ENCODE peak calls at places on chromosome 6, in four cellular contexts. K is GM12878, F is breast epithelium, J is HCT116. B is an unnamed sample. For H3K4me1, the result is how much of the 10 kb centered on the place peaks cover.

GRCh38 chr6:160462551-160463109 is 114.5 kb downstream of the SLC22A3 start:
- DNase-seq in K (peak), F (no peak), J (no peak), B (peak)

GRCh38 chr6:84877515-84878210 is 113.3 kb upstream of the TBX18 start:
- DNase-seq in K (no peak), F (no peak), J (no peak), B (no peak)

GRCh38 chr6:169099411-169100202 is 154.0 kb downstream of the THBS2 start:
- DNase-seq in K (no peak), F (no peak), J (peak), B (no peak)

GRCh38 chr6:29603456-29603855 is 18.5 kb downstream of the OR2H2 start:
- DNase-seq in K (no peak), F (no peak), J (no peak), B (no peak)

GRCh38 chr6:127971945-127972391 is 71.1 kb upstream of the THEMIS start:
- DNase-seq in K (no peak), F (no peak), J (no peak), B (no peak)

GRCh38 chr6:157637941-157638340 is 185.1 kb upstream of the SNX9 start:
- DNase-seq in K (no peak), F (no peak), J (no peak), B (no peak)

GRCh38 chr6:3286641-3287171 is 28.0 kb downstream of the PSMG4 start:
- DNase-seq in K (no peak), F (peak), J (no peak), B (peak)

GRCh38 chr6:70599187-70599586 is 32.5 kb downstream of the SDHAF4 start:
- DNase-seq in K (no peak), F (no peak), J (no peak), B (no peak)

GRCh38 chr6:157323924-157324276 is 581 bp upstream of the TMEM242 start:
- DNase-seq in K (no peak), F (peak), J (peak), B (peak)

GRCh38 chr6:20569000-20569610 is 34.8 kb downstream of the CDKAL1 start:
- DNase-seq in K (no peak), F (no peak), J (no peak), B (no peak)

GRCh38 chr6:111503194-111503593 is 20.2 kb upstream of the REV3L start:
- DNase-seq in K (no peak), F (no peak), J (no peak), B (no peak)

GRCh38 chr6:68559052-68559451 is 76.0 kb upstream of the ADGRB3 start:
- DNase-seq in K (no peak), F (no peak), J (no peak), B (no peak)

GRCh38 chr6:167819640-167820039 is 7.1 kb upstream of the AFDN start:
- DNase-seq in K (no peak), F (no peak), J (no peak), B (no peak)

GRCh38 chr6:138689849-138690248 is 83.7 kb upstream of the CCDC28A start:
- DNase-seq in K (no peak), F (no peak), J (no peak), B (no peak)

GRCh38 chr6:138692978-138693909 is 80.3 kb upstream of the CCDC28A start:
- DNase-seq in K (no peak), F (peak), J (peak), B (peak)

GRCh38 chr6:138691595-138692057 is 81.9 kb upstream of the CCDC28A start:
- DNase-seq in K (no peak), F (no peak), J (peak), B (no peak)

GRCh38 chr6:138690975-138691594 is 82.5 kb upstream of the CCDC28A start:
- DNase-seq in K (no peak), F (no peak), J (no peak), B (no peak)

DNA sequence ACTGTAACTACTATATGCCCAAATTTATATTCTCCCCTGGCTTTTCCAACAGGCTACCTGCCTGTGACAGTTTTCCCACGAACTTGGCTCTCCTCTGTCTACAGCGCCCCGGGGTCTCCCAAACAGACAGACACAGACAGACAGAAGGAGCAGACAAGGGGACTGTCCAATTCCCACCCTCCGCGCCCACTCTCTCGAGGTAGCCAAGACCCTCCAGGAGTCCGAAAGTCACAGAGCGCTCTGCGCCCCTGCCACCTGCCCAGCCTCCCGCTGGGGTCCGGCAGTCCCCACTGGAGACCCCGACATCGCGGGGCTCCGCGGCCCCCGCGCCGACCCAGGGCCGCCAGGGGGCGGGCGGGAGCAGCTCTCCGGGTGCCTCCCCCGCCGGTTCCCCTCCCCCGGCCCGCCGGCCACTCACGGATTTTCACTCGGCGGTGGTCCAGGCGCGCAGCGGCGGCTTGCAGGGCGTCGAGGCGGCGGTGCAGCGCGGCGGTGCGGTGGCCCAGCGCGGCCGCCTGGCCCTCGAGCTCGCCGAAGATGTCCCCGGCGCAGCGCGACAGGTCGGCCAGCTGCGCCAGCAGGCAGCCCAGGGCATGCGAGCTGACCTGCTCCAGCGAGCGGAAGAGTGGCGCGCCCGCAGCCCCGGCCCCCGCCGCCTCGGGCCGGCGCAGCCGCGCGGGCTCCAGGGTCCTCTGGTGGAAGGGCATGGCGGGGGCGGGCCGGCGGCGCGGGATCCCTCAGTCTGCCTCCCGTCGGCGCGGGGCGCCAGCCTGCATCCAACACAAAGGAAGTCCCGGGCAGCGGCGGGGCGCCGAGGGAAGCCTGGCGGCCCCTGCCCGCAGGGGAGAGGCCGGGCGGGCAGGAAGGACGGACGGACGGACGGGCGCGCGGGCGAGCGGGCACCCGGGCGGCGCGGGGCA is 81.3 kb upstream of the CCDC28A start:
- DNase-seq in K (no peak), F (peak), J (no peak), B (peak)
- H3K4me3 ChIP-seq in K (peak), F (peak), J (peak), B (peak)

GRCh38 chr6:115487331-115487730 is 573.4 kb downstream of the FRK start:
- DNase-seq in K (no peak), F (no peak), J (no peak), B (no peak)

DNA sequence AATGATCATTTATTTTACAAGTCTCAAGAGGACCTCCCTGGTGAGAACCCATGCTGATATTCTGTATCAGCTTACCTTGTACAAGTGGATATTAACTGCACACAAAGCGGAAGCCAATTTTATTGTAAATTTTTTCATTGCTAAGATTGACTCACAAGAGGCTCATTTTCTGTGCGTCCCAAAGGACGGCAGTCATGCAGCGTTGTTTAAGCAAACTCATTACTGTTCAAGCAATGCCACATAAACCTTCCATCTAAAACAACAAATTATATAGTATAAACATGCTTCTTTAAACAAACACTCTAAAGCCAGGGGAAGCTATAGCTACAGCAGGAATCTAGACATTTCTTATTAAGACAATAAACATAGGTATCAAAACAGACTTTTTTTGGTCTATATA is 575.3 kb downstream of the FRK start:
- DNase-seq in K (no peak), F (no peak), J (no peak), B (no peak)
- TF ChIP-seq POLR2AphosphoS5 in K (no peak), F (no peak), J (no peak), B (no peak)

GRCh38 chr6:16391451-16391912 is 153.1 kb downstream of the GMPR start:
- DNase-seq in K (no peak), F (no peak), J (no peak), B (no peak)
- H3K4me1 ChIP-seq in K (under half), F (under half), J (under half), B (under half)

GRCh38 chr6:35244551-35244950 is 15.0 kb upstream of the ZNF76 start:
- DNase-seq in K (no peak), F (no peak), J (no peak), B (no peak)

GRCh38 chr6:35248965-35249364 is 10.6 kb upstream of the ZNF76 start:
- DNase-seq in K (no peak), F (no peak), J (no peak), B (no peak)

GRCh38 chr6:35251949-35252348 is 7.6 kb upstream of the ZNF76 start:
- DNase-seq in K (no peak), F (no peak), J (no peak), B (no peak)

GRCh38 chr6:35247642-35248231 is 11.8 kb upstream of the ZNF76 start:
- DNase-seq in K (peak), F (no peak), J (no peak), B (no peak)

GRCh38 chr6:35248300-35248699 is 11.2 kb upstream of the ZNF76 start:
- DNase-seq in K (no peak), F (no peak), J (no peak), B (no peak)
- H3K4me3 ChIP-seq in K (peak), F (no peak), J (no peak), B (no peak)

GRCh38 chr6:87407896-87408720 is at the start of gene CFAP206:
- DNase-seq in K (peak), F (peak), J (peak), B (peak)
- TF ChIP-seq POLR2AphosphoS5 in K (no peak), F (peak), J (peak), B (peak)

DNA sequence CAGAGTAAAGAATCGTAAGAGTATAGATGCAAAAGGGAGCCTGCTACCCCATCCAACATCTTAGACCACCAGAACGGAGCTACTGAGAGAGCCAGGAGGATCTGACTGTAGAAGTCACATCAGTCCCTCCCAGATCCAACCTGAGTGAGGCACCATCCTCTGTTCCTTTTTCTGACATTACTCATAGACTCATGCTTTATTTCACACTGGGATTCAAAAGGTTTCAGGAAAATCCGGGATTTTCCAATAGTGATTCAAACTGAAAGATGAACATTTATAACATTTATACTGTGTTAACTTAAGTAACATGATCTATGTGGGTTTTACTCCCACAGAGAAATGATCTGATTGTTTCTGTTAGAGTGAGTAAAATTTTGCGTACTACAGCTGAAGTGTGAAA is 868.6 kb upstream of the GJE1 start:
- DNase-seq in K (no peak), F (no peak), J (no peak), B (no peak)
- H3K4me1 ChIP-seq in K (under half), F (under half), J (under half), B (under half)

DNA sequence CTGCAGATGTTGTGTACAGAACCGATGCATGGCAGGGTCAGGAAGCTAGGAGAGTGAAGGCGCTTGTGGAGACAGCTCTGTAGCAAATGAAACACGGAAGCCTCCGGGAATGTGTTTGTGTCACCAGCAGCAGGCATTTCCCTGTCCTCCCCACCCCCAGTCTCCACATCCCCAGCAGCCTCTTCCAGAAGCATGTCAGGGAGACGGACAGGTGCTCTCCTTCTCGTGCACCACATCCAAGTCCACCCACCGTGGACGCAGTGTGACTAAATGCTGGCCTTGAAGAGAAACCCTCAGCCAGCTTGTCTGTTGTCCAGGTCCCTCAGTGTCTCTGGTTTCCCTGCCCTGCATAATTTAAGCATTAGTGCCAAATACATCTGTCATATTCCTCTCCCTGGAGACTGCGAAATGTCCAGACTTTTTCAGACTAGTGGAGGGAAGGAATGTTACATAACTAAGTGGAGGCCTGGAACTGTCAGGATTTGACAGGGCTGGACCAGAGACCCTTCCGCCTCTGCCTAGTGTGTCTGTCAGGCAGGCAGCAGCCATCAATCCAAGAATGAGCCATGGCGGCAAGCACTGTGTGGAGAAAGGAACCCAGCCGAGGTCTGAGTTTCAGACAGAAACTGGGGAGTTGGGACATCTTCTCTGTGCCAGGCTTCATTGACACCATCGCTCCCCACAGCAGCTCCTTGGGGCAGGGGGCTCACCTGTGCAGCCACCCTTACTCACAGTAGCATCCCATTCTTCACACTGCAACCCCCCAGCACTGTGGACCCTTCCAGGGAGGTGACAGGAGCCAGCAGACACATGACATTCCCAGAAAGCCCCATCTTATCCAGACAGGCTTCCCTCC is 26.6 kb upstream of the PI16 start:
- DNase-seq in K (no peak), F (no peak), J (no peak), B (peak)
- H3K4me3 ChIP-seq in K (no peak), F (no peak), J (no peak), B (no peak)

GRCh38 chr6:12114055-12114503 is 102.0 kb downstream of the HIVEP1 start:
- DNase-seq in K (no peak), F (no peak), J (no peak), B (no peak)
- TF ChIP-seq POLR2AphosphoS5 in K (no peak), F (no peak), J (no peak), B (no peak)

GRCh38 chr6:33417127-33417902 is 592 bp downstream of the CUTA start:
- DNase-seq in K (no peak), F (no peak), J (no peak), B (no peak)
- H3K4me1 ChIP-seq in K (under half), F (under half), J (under half), B (under half)

GRCh38 chr6:36126553-36127458 is 3.5 kb upstream of the MAPK13 start:
- DNase-seq in K (no peak), F (no peak), J (no peak), B (no peak)
- H3K4me3 ChIP-seq in K (no peak), F (no peak), J (no peak), B (no peak)